ENCODE peak calls at places on chromosomes 12 and 14, in four cellular contexts. X, R, G and W are unnamed samples.

GRCh38 chr14:81655423-81656314 is 122.0 kb upstream of the SEL1L start:
- DNase-seq in X (no peak), R (no peak), G (no peak), W (no peak)

GRCh38 chr14:95432152-95433093 is 84.0 kb downstream of the SYNE3 start:
- DNase-seq in X (peak), R (no peak), G (no peak), W (peak)

GRCh38 chr12:52324068-52324444 is 2.9 kb upstream of the KRT83 start:
- DNase-seq in X (no peak), R (no peak), G (no peak), W (no peak)

GRCh38 chr14:100871234-100872186 is 32.0 kb downstream of the RTL1 start:
- DNase-seq in X (no peak), R (no peak), G (no peak), W (peak)

GRCh38 chr12:117718559-117718958 is 250.2 kb downstream of the KSR2 start:
- DNase-seq in X (no peak), R (no peak), G (no peak), W (no peak)

GRCh38 chr12:123519151-123520001 is 14.1 kb downstream of the RILPL1 start:
- DNase-seq in X (peak), R (no peak), G (no peak), W (peak)

GRCh38 chr14:104930526-104931322 is 6.0 kb downstream of the PLD4 start:
- DNase-seq in X (no peak), R (no peak), G (no peak), W (no peak)

GRCh38 chr14:21100931-21101330 is at the start of gene TMEM253:
- DNase-seq in X (no peak), R (no peak), G (no peak), W (no peak)

GRCh38 chr14:58663494-58664111 is 25.8 kb downstream of the DACT1 start:
- DNase-seq in X (no peak), R (peak), G (no peak), W (no peak)

GRCh38 chr12:8482446-8483080 is 26.8 kb downstream of the CLEC6A start:
- DNase-seq in X (no peak), R (no peak), G (no peak), W (no peak)

GRCh38 chr12:96487634-96488033 is 1.7 kb upstream of the CFAP54 start:
- DNase-seq in X (no peak), R (no peak), G (no peak), W (no peak)

GRCh38 chr12:116423053-116423452 is 136.1 kb upstream of the MAP1LC3B2 start:
- DNase-seq in X (no peak), R (no peak), G (no peak), W (no peak)

GRCh38 chr12:127108360-127109215 is 1158.4 kb upstream of the TMEM132C start:
- DNase-seq in X (peak), R (no peak), G (no peak), W (no peak)

GRCh38 chr12:68970951-68971350 is 38.0 kb upstream of the CPM start:
- DNase-seq in X (no peak), R (no peak), G (no peak), W (no peak)

GRCh38 chr12:61538951-61539350 is 721.3 kb upstream of the USP15 start:
- DNase-seq in X (no peak), R (no peak), G (no peak), W (no peak)

GRCh38 chr12:32983968-32984367 is 87.4 kb upstream of the PKP2 start:
- DNase-seq in X (no peak), R (no peak), G (no peak), W (no peak)

GRCh38 chr14:89188492-89188891 is 228.5 kb downstream of the FOXN3 start:
- DNase-seq in X (no peak), R (no peak), G (no peak), W (no peak)

GRCh38 chr14:72256055-72256454 is 323.8 kb downstream of the RGS6 start:
- DNase-seq in X (no peak), R (no peak), G (no peak), W (no peak)

GRCh38 chr14:35340616-35341453 is 48.7 kb downstream of the PSMA6 start:
- DNase-seq in X (no peak), R (no peak), G (no peak), W (no peak)

GRCh38 chr12:48351022-48351708 is 446 bp upstream of the ZNF641 start:
- DNase-seq in X (no peak), R (peak), G (no peak), W (peak)

GRCh38 chr14:55881577-55882241 is 236.5 kb upstream of the PELI2 start:
- DNase-seq in X (no peak), R (no peak), G (no peak), W (no peak)

GRCh38 chr12:31517994-31518393 is 72.9 kb downstream of the DENND5B start:
- DNase-seq in X (no peak), R (no peak), G (no peak), W (peak)

GRCh38 chr14:95774265-95775160 is 60.6 kb upstream of the TCL1A start:
- DNase-seq in X (no peak), R (no peak), G (peak), W (peak)